ENCODE peak calls at places on chromosomes 16 and 17, in six cellular contexts. M is fibroblast of the aortic adventitia; D is CD4-positive, alpha-beta T cell; B is AG08396; Y is AG20443; K is neuronal stem cell. V is an unnamed sample.
A peak's percentile ranks its signal among the peaks of the same experiment; 100 is the strongest.

GRCh38 chr16:48081656-48082055 is 74.1 kb downstream of the ABCC12 start:
- DNase-seq in B (peak; percentile 46), K (no peak), D (no peak), Y (peak; percentile 84), M (peak; percentile 80), V (peak; percentile 67)

GRCh38 chr17:28174352-28175046 is 132.0 kb downstream of the NLK start:
- DNase-seq in Y (no peak), K (no peak), D (no peak), M (no peak), B (no peak), V (peak; percentile 11)

GRCh38 chr17:15398291-15398690 is 56.9 kb upstream of the TEKT3 start:
- DNase-seq in K (no peak), D (no peak), Y (peak; percentile 67), B (no peak), M (peak; percentile 42), V (peak; percentile 90)

GRCh38 chr16:57890752-57891111 is 80.2 kb downstream of the CNGB1 start:
- DNase-seq in K (no peak), D (no peak), B (no peak), M (no peak), Y (no peak), V (no peak)

GRCh38 chr17:38587956-38588771 is 17.6 kb downstream of the SRCIN1 start:
- DNase-seq in M (no peak), Y (no peak), D (no peak), B (no peak), K (no peak), V (no peak)

GRCh38 chr17:42354956-42355843 is 33.0 kb downstream of the STAT3 start:
- DNase-seq in M (peak; percentile 86), K (no peak), Y (no peak), B (no peak), D (no peak), V (no peak)

GRCh38 chr16:19914877-19915276 is 30.2 kb upstream of the GPRC5B start:
- DNase-seq in D (no peak), Y (no peak), M (no peak), B (no peak), K (no peak), V (no peak)

GRCh38 chr16:65463652-65464260 is 341.9 kb upstream of the CDH11 start:
- DNase-seq in M (no peak), B (no peak), K (no peak), D (no peak), Y (no peak), V (no peak)